ENCODE peak calls at places on chromosomes 2 and 18, in five cellular contexts. U, Y, A, V and G are unnamed samples.

GRCh38 chr2:186299610-186300009 is 186.4 kb upstream of the ZC3H15 start:
- DNase-seq in U (no peak), A (no peak), V (no peak), Y (no peak), G (no peak)

GRCh38 chr18:69757733-69758132 is 189.9 kb downstream of the CD226 start:
- DNase-seq in V (peak; percentile 15), U (no peak), A (no peak), Y (no peak), G (no peak)

GRCh38 chr2:66984864-66985263 is 412.3 kb upstream of the ETAA1 start:
- DNase-seq in U (no peak), Y (no peak), V (no peak), A (no peak), G (no peak)

GRCh38 chr2:43028188-43028587 is 198.2 kb downstream of the ZFP36L2 start:
- DNase-seq in A (no peak), U (no peak), V (no peak), Y (no peak), G (no peak)

GRCh38 chr2:208046686-208047085 is 21.4 kb upstream of the PLEKHM3 start:
- DNase-seq in Y (no peak), U (no peak), A (no peak), V (no peak), G (no peak)

GRCh38 chr2:182242561-182242960 is 184.3 kb downstream of the PDE1A start:
- DNase-seq in Y (no peak), U (no peak), V (no peak), A (no peak), G (no peak)

GRCh38 chr18:23828426-23828825 is 139.2 kb downstream of the LAMA3 start:
- DNase-seq in U (peak; percentile 71), A (no peak), V (peak; percentile 72), Y (peak; percentile 85), G (peak; percentile 25)

GRCh38 chr2:212540356-212540755 is 1.8 kb upstream of the ERBB4 start:
- DNase-seq in V (no peak), A (no peak), U (no peak), Y (no peak), G (no peak)

GRCh38 chr2:31207790-31208189 is 9.5 kb downstream of the CAPN14 start:
- DNase-seq in U (peak; percentile 15), Y (no peak), A (no peak), V (no peak), G (peak; percentile 13)

GRCh38 chr2:173644146-173644545 is 289.5 kb downstream of the CDCA7 start:
- DNase-seq in V (no peak), Y (peak; percentile 76), U (no peak), A (no peak), G (no peak)

GRCh38 chr2:26848336-26849055 is 564 bp downstream of the DPYSL5 start:
- DNase-seq in A (no peak), U (no peak), Y (no peak), V (peak; percentile 38), G (no peak)

GRCh38 chr2:99707592-99707991 is 217.8 kb upstream of the REV1 start:
- DNase-seq in A (no peak), Y (no peak), V (no peak), U (no peak), G (no peak)

GRCh38 chr2:126909366-126909765 is 10.7 kb downstream of the TEX51 start:
- DNase-seq in U (no peak), V (no peak), A (no peak), Y (no peak), G (no peak)

GRCh38 chr2:217360781-217361485 is 501.1 kb upstream of the TNP1 start:
- DNase-seq in A (peak; percentile 72), U (no peak), Y (no peak), V (peak; percentile 52), G (peak; percentile 37)

GRCh38 chr18:74522635-74523548 is 11.4 kb upstream of the CNDP1 start:
- DNase-seq in A (no peak), U (no peak), V (no peak), Y (no peak), G (no peak)

GRCh38 chr2:100588071-100588786 is 25.4 kb downstream of the PDCL3 start:
- DNase-seq in A (no peak), Y (peak; percentile 65), V (peak; percentile 38), U (peak; percentile 54), G (no peak)

GRCh38 chr2:179569834-179570233 is 291.6 kb downstream of the ZNF385B start:
- DNase-seq in V (peak; percentile 22), Y (no peak), A (peak; percentile 25), U (no peak), G (no peak)

GRCh38 chr2:88254437-88255081 is 84.4 kb downstream of the THNSL2 start:
- DNase-seq in A (no peak), Y (no peak), V (no peak), U (no peak), G (no peak)

GRCh38 chr2:111704246-111704645 is 179.7 kb downstream of the ANAPC1 start:
- DNase-seq in Y (peak; percentile 58), A (no peak), U (no peak), V (peak; percentile 36), G (peak; percentile 76)

GRCh38 chr18:3710712-3711269 is 260.8 kb downstream of the TGIF1 start:
- DNase-seq in V (peak; percentile 78), Y (no peak), A (peak; percentile 29), U (no peak), G (peak; percentile 64)

GRCh38 chr2:185757356-185757755 is 18.8 kb downstream of the FSIP2 start:
- DNase-seq in A (no peak), Y (peak; percentile 12), V (no peak), U (no peak), G (peak; percentile 35)

GRCh38 chr2:41197781-41198180 is 745.9 kb upstream of the SLC8A1 start:
- DNase-seq in V (no peak), U (no peak), Y (peak; percentile 28), A (no peak), G (no peak)

DNA sequence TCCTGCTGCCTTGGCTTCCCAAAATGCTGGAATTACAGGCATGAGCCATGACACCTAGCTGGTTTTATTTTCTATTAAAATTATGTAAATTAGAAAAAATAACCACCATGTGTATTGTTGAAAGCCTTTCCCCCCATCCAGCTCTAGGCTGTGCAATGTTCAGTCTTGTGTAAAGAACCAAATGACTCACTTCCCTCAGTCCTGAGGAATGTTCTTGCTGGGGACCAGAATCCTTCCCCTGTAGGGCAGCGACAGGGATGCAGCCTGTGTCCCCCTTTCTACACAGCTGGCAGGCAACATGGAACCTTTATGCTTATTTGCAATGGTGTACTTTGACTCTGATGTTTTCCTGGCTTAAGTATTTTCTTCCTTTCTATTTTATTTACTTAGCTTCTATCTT is 29.4 kb downstream of the AOX1 start:
- DNase-seq in V (peak; percentile 62), A (no peak), Y (peak; percentile 76), U (peak; percentile 28), G (peak; percentile 82)
- TF ChIP-seq CTCF in V (no peak), A (no peak), Y (peak; percentile 41), U (no peak), G (peak; percentile 21)

DNA sequence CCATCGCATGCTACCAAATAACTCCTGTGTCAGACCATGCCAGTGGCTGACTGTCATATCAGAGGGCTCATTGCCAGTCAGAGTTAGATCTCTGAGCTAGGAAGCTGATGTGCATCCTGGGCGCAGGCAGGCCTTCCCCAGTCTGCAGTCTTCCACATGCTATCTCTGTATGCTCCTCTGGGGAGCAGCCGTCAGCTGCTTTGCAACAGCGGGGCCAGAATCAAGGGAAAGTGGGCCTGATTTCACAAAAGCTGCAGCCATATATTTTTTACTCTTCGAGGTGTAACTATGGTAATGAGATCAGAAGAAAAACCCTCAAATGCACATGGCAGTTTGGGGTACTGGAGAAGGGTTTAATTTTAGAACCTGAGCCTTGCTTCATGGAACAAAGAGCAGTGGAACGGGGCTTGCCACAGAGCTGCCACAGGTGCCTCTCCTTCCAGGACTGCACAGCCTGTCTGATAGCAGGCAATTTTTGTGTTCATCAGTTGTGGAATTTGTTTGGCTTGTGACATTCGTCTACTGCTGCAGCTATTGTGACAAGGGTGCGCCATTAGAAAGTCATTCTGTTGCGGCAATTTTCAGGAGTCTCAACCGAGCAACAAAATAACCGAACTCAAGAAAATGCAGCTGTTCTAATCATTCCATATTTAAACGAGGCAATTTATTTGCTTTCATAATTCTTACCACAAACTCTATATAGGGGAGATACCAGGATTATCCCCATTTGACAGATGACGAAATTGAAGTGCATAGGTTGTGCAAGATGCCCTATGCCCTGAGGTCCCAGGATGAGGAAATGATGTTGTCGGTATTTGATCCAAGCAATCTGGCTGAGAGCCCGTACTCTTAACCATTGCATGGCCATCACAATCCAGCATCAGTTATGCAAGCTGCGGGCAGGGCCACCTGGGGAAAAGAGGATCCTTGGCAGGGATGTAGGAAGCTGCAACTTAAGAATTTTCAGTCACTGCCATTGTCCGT is 109.6 kb upstream of the CYRIA start:
- DNase-seq in Y (no peak), U (no peak), V (peak; percentile 30), A (no peak), G (no peak)
- TF ChIP-seq CTCF in Y (peak; percentile 55), U (no peak), V (no peak), A (no peak), G (no peak)

DNA sequence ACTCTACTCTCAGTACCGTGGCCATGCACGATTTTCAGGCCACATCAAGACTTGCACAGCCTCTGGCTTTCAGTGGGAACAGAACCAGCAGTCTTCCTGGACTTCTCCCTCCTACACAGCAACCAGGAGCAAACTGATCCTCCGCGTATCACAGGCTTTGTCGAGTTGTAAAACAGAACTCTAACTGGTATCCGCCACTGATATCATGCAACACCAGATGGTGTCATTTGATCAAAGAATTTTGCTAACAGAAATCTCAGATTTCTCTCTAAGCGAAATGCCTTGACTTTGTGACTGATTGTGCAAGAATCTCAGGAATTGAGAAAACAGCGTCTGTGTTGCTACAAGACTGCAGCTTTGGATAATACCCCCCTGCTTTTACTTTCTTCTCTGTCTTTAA is 85.7 kb downstream of the COPS8 start:
- DNase-seq in Y (peak; percentile 87), V (peak; percentile 76), U (no peak), A (peak; percentile 77), G (peak; percentile 78)
- TF ChIP-seq CTCF in Y (peak; percentile 49), V (peak; percentile 68), U (no peak), A (peak; percentile 14), G (peak; percentile 65)

GRCh38 chr2:74454654-74455511 is at the start of gene INO80B:
- DNase-seq in U (peak; percentile 99), Y (peak; percentile 97), A (peak; percentile 96), V (peak; percentile 99), G (peak; percentile 95)
- TF ChIP-seq CTCF in U (no peak), Y (no peak), A (no peak), V (no peak), G (no peak)

DNA sequence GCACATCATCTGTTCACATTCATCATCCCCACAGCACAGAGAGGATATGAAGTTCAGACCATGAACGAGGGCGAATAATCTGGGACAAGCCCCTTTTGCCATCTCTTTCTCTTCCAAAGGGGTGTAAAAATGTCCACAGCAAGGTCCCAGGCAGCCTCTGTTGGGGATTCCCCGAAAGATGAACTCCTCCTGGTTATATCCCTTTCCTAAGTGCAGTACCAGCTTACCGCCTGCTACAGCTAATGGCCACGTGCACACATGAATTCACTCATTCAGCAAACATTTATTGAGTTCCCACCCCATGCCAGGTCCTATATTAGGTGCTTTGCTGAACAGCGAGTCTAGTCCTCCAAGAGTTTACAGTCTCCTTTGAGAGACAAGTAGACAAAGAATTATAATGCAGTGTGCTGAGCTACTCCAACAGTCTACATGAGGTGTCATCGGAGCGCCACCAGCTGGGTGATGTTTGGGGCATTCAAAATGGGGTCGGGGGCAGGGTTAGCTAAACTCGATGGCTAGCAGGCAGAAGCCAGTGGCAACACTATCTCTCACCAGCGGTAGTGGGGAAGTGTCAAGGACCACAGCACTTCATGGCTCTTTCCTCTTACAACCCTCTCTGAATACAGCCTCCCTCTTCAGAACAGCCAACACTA is 228.9 kb downstream of the TMEM163 start:
- DNase-seq in V (no peak), A (no peak), U (no peak), Y (no peak), G (no peak)
- TF ChIP-seq CTCF in V (no peak), A (no peak), U (no peak), Y (no peak), G (no peak)

GRCh38 chr18:36729197-36729596 is 99.6 kb downstream of the TPGS2 start:
- DNase-seq in A (no peak), U (peak; percentile 39), Y (no peak), V (no peak), G (no peak)
- TF ChIP-seq CTCF in A (no peak), U (no peak), Y (no peak), V (no peak), G (no peak)

GRCh38 chr2:1591978-1592907 is 152.1 kb downstream of the PXDN start:
- DNase-seq in A (peak; percentile 79), Y (peak; percentile 88), U (no peak), V (peak; percentile 56), G (no peak)
- TF ChIP-seq CTCF in A (peak; percentile 75), Y (peak; percentile 87), U (no peak), V (peak; percentile 10), G (no peak)